ENCODE peak calls at places on chromosomes 7 and 10, in eight cellular contexts. One of them, this sample, is unnamed.

GRCh38 chr7:29285451-29285807 is 90.9 kb downstream of the CHN2 start:
- DNase-seq in mammary epithelial cell: peak; percentile 97
- DNase-seq in thyroid gland: no peak
- DNase-seq in thoracic aorta: no peak
- DNase-seq in MG63: peak; percentile 54
- DNase-seq in breast epithelium: no peak
- DNase-seq in H7: no peak
- DNase-seq in CD8-positive, alpha-beta T cell: peak; percentile 58
- DNase-seq in this sample: peak; percentile 96

GRCh38 chr10:80152820-80153219 is 20.3 kb downstream of the PLAC9 start:
- DNase-seq in CD8-positive, alpha-beta T cell: no peak
- DNase-seq in breast epithelium: no peak
- DNase-seq in thoracic aorta: no peak
- DNase-seq in mammary epithelial cell: no peak
- DNase-seq in thyroid gland: no peak
- DNase-seq in MG63: no peak
- DNase-seq in H7: no peak
- DNase-seq in this sample: no peak

GRCh38 chr7:30842542-30843451 is 68.9 kb upstream of the AQP1 start:
- DNase-seq in CD8-positive, alpha-beta T cell: no peak
- DNase-seq in thyroid gland: peak; percentile 88
- DNase-seq in H7: no peak
- DNase-seq in breast epithelium: no peak
- DNase-seq in MG63: no peak
- DNase-seq in thoracic aorta: no peak
- DNase-seq in mammary epithelial cell: no peak
- DNase-seq in this sample: no peak

GRCh38 chr10:122853665-122854313 is 8.1 kb upstream of the CUZD1 start:
- DNase-seq in H7: no peak
- DNase-seq in thoracic aorta: no peak
- DNase-seq in mammary epithelial cell: no peak
- DNase-seq in breast epithelium: no peak
- DNase-seq in CD8-positive, alpha-beta T cell: no peak
- DNase-seq in thyroid gland: no peak
- DNase-seq in MG63: no peak
- DNase-seq in this sample: no peak

GRCh38 chr7:16416289-16417282 is 4.8 kb downstream of the CRPPA start:
- DNase-seq in MG63: no peak
- DNase-seq in thoracic aorta: no peak
- DNase-seq in CD8-positive, alpha-beta T cell: no peak
- DNase-seq in mammary epithelial cell: peak; percentile 80
- DNase-seq in H7: no peak
- DNase-seq in thyroid gland: peak; percentile 56
- DNase-seq in breast epithelium: no peak
- DNase-seq in this sample: peak; percentile 54

GRCh38 chr10:54837479-54837878 is 36.4 kb upstream of the PCDH15 start:
- DNase-seq in mammary epithelial cell: no peak
- DNase-seq in CD8-positive, alpha-beta T cell: no peak
- DNase-seq in breast epithelium: no peak
- DNase-seq in thoracic aorta: no peak
- DNase-seq in thyroid gland: no peak
- DNase-seq in MG63: no peak
- DNase-seq in H7: no peak
- DNase-seq in this sample: no peak

GRCh38 chr7:131011437-131011752 is 277.4 kb upstream of the KLF14 start:
- DNase-seq in H7: peak; percentile 64
- DNase-seq in breast epithelium: no peak
- DNase-seq in thoracic aorta: no peak
- DNase-seq in mammary epithelial cell: no peak
- DNase-seq in CD8-positive, alpha-beta T cell: no peak
- DNase-seq in thyroid gland: peak; percentile 85
- DNase-seq in MG63: peak; percentile 24
- DNase-seq in this sample: no peak

GRCh38 chr10:25699631-25700030 is 234.4 kb upstream of the MYO3A start:
- DNase-seq in thoracic aorta: no peak
- DNase-seq in H7: no peak
- DNase-seq in MG63: no peak
- DNase-seq in thyroid gland: no peak
- DNase-seq in breast epithelium: no peak
- DNase-seq in CD8-positive, alpha-beta T cell: no peak
- DNase-seq in mammary epithelial cell: no peak
- DNase-seq in this sample: no peak

GRCh38 chr7:76346778-76347177 is 12.0 kb downstream of the YWHAG start:
- DNase-seq in thoracic aorta: no peak
- DNase-seq in CD8-positive, alpha-beta T cell: no peak
- DNase-seq in H7: no peak
- DNase-seq in mammary epithelial cell: no peak
- DNase-seq in thyroid gland: no peak
- DNase-seq in breast epithelium: no peak
- DNase-seq in MG63: no peak
- DNase-seq in this sample: no peak

GRCh38 chr7:76343294-76343930 is 15.4 kb downstream of the YWHAG start:
- DNase-seq in CD8-positive, alpha-beta T cell: no peak
- DNase-seq in H7: no peak
- DNase-seq in thyroid gland: no peak
- DNase-seq in breast epithelium: no peak
- DNase-seq in mammary epithelial cell: peak; percentile 61
- DNase-seq in thoracic aorta: no peak
- DNase-seq in MG63: no peak
- DNase-seq in this sample: peak; percentile 42

GRCh38 chr7:76342222-76342621 is 16.6 kb downstream of the YWHAG start:
- DNase-seq in H7: no peak
- DNase-seq in mammary epithelial cell: no peak
- DNase-seq in CD8-positive, alpha-beta T cell: no peak
- DNase-seq in thyroid gland: no peak
- DNase-seq in MG63: no peak
- DNase-seq in thoracic aorta: no peak
- DNase-seq in breast epithelium: no peak
- DNase-seq in this sample: no peak

GRCh38 chr7:76346097-76346496 is 12.7 kb downstream of the YWHAG start:
- DNase-seq in thyroid gland: no peak
- DNase-seq in breast epithelium: no peak
- DNase-seq in CD8-positive, alpha-beta T cell: no peak
- DNase-seq in MG63: no peak
- DNase-seq in H7: no peak
- DNase-seq in thoracic aorta: no peak
- DNase-seq in mammary epithelial cell: no peak
- DNase-seq in this sample: no peak

DNA sequence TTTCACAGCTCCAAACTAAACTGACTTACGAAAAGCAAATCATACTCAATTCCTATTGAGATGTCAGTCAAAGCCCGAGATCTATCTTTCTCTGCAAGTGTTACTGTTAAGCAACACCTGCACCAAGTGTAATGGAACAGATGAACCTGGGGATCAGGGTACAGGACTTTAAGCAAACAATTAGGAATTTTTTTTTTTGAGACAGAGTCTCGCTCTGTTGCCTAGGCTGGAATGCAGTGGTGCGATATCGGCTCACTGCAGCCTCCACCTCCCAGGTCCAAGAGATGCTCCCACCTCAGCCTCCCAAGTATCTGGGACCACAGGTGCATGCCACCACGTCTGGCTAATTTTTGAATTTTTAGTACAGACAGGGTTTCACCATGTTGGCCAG is 14.9 kb downstream of the YWHAG start:
- DNase-seq in breast epithelium: no peak
- DNase-seq in CD8-positive, alpha-beta T cell: no peak
- DNase-seq in mammary epithelial cell: no peak
- DNase-seq in thyroid gland: no peak
- DNase-seq in thoracic aorta: no peak
- DNase-seq in MG63: no peak
- DNase-seq in H7: no peak
- DNase-seq in this sample: no peak
- H3K36me3 ChIP-seq in breast epithelium: peaks cover 5% of the 10 kb centered on the region
- H3K36me3 ChIP-seq in CD8-positive, alpha-beta T cell: peaks cover 6% of the 10 kb centered on the region
- H3K36me3 ChIP-seq in mammary epithelial cell: peaks cover 39% of the 10 kb centered on the region
- H3K36me3 ChIP-seq in thyroid gland: peaks cover 29% of the 10 kb centered on the region
- H3K36me3 ChIP-seq in thoracic aorta: peaks cover 23% of the 10 kb centered on the region
- H3K36me3 ChIP-seq in MG63: peaks cover 68% of the 10 kb centered on the region
- H3K36me3 ChIP-seq in H7: peaks cover 26% of the 10 kb centered on the region
- H3K36me3 ChIP-seq in this sample: peaks cover 68% of the 10 kb centered on the region

GRCh38 chr10:22545643-22546042 is 168.7 kb downstream of the PIP4K2A start:
- DNase-seq in mammary epithelial cell: no peak
- DNase-seq in thyroid gland: no peak
- DNase-seq in CD8-positive, alpha-beta T cell: no peak
- DNase-seq in MG63: no peak
- DNase-seq in H7: no peak
- DNase-seq in thoracic aorta: no peak
- DNase-seq in breast epithelium: no peak
- DNase-seq in this sample: no peak

GRCh38 chr10:22539579-22540160 is 174.7 kb downstream of the PIP4K2A start:
- DNase-seq in CD8-positive, alpha-beta T cell: no peak
- DNase-seq in thoracic aorta: no peak
- DNase-seq in breast epithelium: no peak
- DNase-seq in thyroid gland: no peak
- DNase-seq in MG63: no peak
- DNase-seq in H7: no peak
- DNase-seq in mammary epithelial cell: no peak
- DNase-seq in this sample: no peak

GRCh38 chr10:22541900-22542299 is 172.5 kb downstream of the PIP4K2A start:
- DNase-seq in MG63: no peak
- DNase-seq in CD8-positive, alpha-beta T cell: no peak
- DNase-seq in thyroid gland: no peak
- DNase-seq in breast epithelium: no peak
- DNase-seq in thoracic aorta: no peak
- DNase-seq in H7: no peak
- DNase-seq in mammary epithelial cell: no peak
- DNase-seq in this sample: no peak

GRCh38 chr10:22544325-22545068 is 169.9 kb downstream of the PIP4K2A start:
- DNase-seq in thyroid gland: peak; percentile 72
- DNase-seq in mammary epithelial cell: no peak
- DNase-seq in MG63: no peak
- DNase-seq in CD8-positive, alpha-beta T cell: no peak
- DNase-seq in thoracic aorta: no peak
- DNase-seq in breast epithelium: no peak
- DNase-seq in H7: no peak
- DNase-seq in this sample: no peak

DNA sequence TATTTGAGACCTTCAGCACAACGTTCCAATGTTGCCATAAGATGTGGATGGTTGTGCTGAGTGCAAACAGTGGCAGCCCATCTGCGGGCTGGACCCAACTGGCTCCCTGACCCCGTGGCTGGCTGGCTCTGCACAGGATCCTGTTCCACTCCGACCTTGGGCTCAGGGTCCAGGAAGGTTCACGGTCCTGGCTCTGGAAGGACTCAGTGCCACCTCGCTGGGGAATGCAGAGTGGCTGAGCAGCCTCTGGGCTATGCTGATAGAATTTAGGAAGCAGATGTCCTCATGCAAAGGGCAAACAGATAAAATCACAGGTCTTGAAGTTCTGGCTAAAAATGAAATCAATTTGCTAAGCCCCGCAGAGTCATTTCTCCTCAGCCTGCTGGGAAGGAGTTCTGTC is 171.6 kb downstream of the PIP4K2A start:
- DNase-seq in thyroid gland: no peak
- DNase-seq in H7: no peak
- DNase-seq in mammary epithelial cell: no peak
- DNase-seq in breast epithelium: no peak
- DNase-seq in MG63: no peak
- DNase-seq in thoracic aorta: no peak
- DNase-seq in CD8-positive, alpha-beta T cell: no peak
- DNase-seq in this sample: no peak
- H3K36me3 ChIP-seq in thyroid gland: peaks cover 18% of the 10 kb centered on the region
- H3K36me3 ChIP-seq in H7: peaks cover 13% of the 10 kb centered on the region
- H3K36me3 ChIP-seq in mammary epithelial cell: peaks cover 3% of the 10 kb centered on the region
- H3K36me3 ChIP-seq in breast epithelium: no peaks in the 10 kb centered on the region
- H3K36me3 ChIP-seq in MG63: no peaks in the 10 kb centered on the region
- H3K36me3 ChIP-seq in thoracic aorta: peaks cover 61% of the 10 kb centered on the region
- H3K36me3 ChIP-seq in CD8-positive, alpha-beta T cell: peaks cover 66% of the 10 kb centered on the region
- H3K36me3 ChIP-seq in this sample: no peaks in the 10 kb centered on the region

GRCh38 chr10:119115921-119116320 is 12.0 kb downstream of the DENND10 start:
- DNase-seq in mammary epithelial cell: no peak
- DNase-seq in breast epithelium: no peak
- DNase-seq in MG63: peak; percentile 30
- DNase-seq in thyroid gland: no peak
- DNase-seq in H7: no peak
- DNase-seq in thoracic aorta: no peak
- DNase-seq in CD8-positive, alpha-beta T cell: no peak
- DNase-seq in this sample: peak; percentile 36

GRCh38 chr10:119118231-119118630 is 14.3 kb downstream of the DENND10 start:
- DNase-seq in MG63: no peak
- DNase-seq in thyroid gland: no peak
- DNase-seq in H7: no peak
- DNase-seq in mammary epithelial cell: no peak
- DNase-seq in breast epithelium: no peak
- DNase-seq in thoracic aorta: no peak
- DNase-seq in CD8-positive, alpha-beta T cell: no peak
- DNase-seq in this sample: no peak

GRCh38 chr10:119119400-119119799 is 15.5 kb downstream of the DENND10 start:
- DNase-seq in CD8-positive, alpha-beta T cell: no peak
- DNase-seq in mammary epithelial cell: no peak
- DNase-seq in thyroid gland: no peak
- DNase-seq in MG63: no peak
- DNase-seq in breast epithelium: no peak
- DNase-seq in H7: no peak
- DNase-seq in thoracic aorta: no peak
- DNase-seq in this sample: no peak

GRCh38 chr10:119113805-119114732 is 10.2 kb downstream of the DENND10 start:
- DNase-seq in mammary epithelial cell: peak; percentile 31
- DNase-seq in thyroid gland: no peak
- DNase-seq in thoracic aorta: no peak
- DNase-seq in CD8-positive, alpha-beta T cell: no peak
- DNase-seq in MG63: peak; percentile 19
- DNase-seq in breast epithelium: no peak
- DNase-seq in H7: no peak
- DNase-seq in this sample: peak; percentile 86

DNA sequence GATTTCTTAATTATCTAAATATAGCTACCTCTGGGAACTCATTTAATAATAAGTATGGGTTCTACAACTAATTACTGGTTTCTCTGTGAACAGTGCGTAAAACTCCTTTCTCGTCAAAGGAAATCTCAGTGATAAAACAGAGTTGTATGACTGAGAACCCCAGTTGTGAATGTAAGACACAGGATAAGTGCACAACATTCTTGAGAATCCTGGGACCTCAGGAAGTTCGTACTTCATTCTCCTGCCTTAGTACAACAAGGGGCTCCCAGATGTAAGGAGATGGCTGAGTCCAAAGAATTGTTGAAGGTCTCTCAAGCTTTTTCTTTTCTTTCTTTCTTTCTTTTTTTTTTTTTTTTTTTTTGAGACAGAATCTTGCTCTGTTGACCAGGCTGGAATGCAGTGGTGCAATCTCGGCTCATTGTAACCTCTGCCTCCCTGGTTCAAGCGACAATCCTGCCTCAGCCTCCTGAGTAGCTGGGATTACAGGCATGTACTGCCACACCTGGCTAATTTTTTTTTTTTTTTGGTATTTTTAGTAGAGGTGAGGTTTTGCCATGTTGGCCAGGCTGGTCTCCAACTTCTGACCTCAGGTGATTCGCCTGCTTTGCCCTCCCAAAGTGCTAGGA is 12.5 kb downstream of the DENND10 start:
- DNase-seq in MG63: no peak
- DNase-seq in thoracic aorta: no peak
- DNase-seq in thyroid gland: no peak
- DNase-seq in CD8-positive, alpha-beta T cell: no peak
- DNase-seq in mammary epithelial cell: no peak
- DNase-seq in H7: no peak
- DNase-seq in breast epithelium: no peak
- DNase-seq in this sample: no peak
- H3K36me3 ChIP-seq in MG63: peaks cover 45% of the 10 kb centered on the region
- H3K36me3 ChIP-seq in thoracic aorta: peaks cover 32% of the 10 kb centered on the region
- H3K36me3 ChIP-seq in thyroid gland: peaks cover 45% of the 10 kb centered on the region
- H3K36me3 ChIP-seq in CD8-positive, alpha-beta T cell: peaks cover 20% of the 10 kb centered on the region
- H3K36me3 ChIP-seq in mammary epithelial cell: peaks cover 18% of the 10 kb centered on the region
- H3K36me3 ChIP-seq in H7: peaks cover 22% of the 10 kb centered on the region
- H3K36me3 ChIP-seq in breast epithelium: no peaks in the 10 kb centered on the region
- H3K36me3 ChIP-seq in this sample: peaks cover 39% of the 10 kb centered on the region

DNA sequence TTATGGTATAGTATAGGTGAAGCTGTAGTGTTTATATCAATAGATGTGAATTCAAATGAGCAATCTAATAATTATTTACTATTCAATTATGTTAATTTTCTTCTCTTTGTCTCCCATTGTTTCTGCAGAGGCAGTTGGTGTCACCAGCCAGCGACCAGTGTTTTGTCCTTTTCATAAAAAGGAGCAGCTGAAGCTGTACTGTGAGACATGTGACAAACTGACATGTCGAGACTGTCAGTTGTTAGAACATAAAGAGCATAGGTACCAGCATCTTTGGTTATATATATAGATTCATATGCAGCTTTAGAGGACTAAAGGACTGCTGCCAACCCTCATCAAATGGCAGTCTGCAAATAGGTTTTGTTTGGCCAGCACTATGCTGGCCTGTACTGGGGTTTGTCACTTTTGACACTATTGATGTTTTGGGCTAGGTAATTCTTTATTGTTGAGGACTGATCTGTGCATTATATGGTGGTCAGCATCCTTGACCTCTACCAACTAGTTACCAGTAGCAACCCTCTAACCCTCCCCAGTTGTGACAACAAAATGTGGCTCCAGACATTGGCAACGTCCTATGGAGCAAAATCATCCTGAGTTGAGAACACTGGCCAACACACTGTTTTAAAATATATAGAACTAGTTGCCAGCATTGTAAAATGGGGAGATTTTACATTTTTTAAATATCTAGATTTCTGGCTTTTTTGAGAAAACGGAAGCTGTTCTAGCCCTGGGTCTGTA is 59.2 kb downstream of the TRIM24 start:
- DNase-seq in CD8-positive, alpha-beta T cell: no peak
- DNase-seq in mammary epithelial cell: no peak
- DNase-seq in H7: no peak
- DNase-seq in breast epithelium: no peak
- DNase-seq in thoracic aorta: no peak
- DNase-seq in MG63: no peak
- DNase-seq in thyroid gland: no peak
- DNase-seq in this sample: no peak
- H3K36me3 ChIP-seq in CD8-positive, alpha-beta T cell: peaks cover 15% of the 10 kb centered on the region
- H3K36me3 ChIP-seq in mammary epithelial cell: peaks cover 13% of the 10 kb centered on the region
- H3K36me3 ChIP-seq in H7: peaks cover 39% of the 10 kb centered on the region
- H3K36me3 ChIP-seq in breast epithelium: no peaks in the 10 kb centered on the region
- H3K36me3 ChIP-seq in thoracic aorta: peaks cover 17% of the 10 kb centered on the region
- H3K36me3 ChIP-seq in MG63: peaks cover 11% of the 10 kb centered on the region
- H3K36me3 ChIP-seq in thyroid gland: peaks cover 3% of the 10 kb centered on the region
- H3K36me3 ChIP-seq in this sample: no peaks in the 10 kb centered on the region